ENCODE peak calls at places on chromosomes 13 and 19, in five cellular contexts. One of them, this sample, is unnamed.
A peak's percentile ranks its signal among the peaks of the same experiment; 100 is the strongest.

GRCh38 chr13:18951412-18951811 is 230.2 kb downstream of the TUBA3C start:
- DNase-seq in breast epithelium: no peak
- DNase-seq in LNCaP clone FGC: no peak
- DNase-seq in choroid plexus epithelial cell: no peak
- DNase-seq in activated CD8-positive, alpha-beta T cell treated with anti-CD3 and anti-CD28 coated beads for 36 hours: no peak
- DNase-seq in this sample: no peak

GRCh38 chr19:58007285-58007684 is 4.7 kb upstream of the ZNF606 start:
- DNase-seq in LNCaP clone FGC: no peak
- DNase-seq in activated CD8-positive, alpha-beta T cell treated with anti-CD3 and anti-CD28 coated beads for 36 hours: no peak
- DNase-seq in breast epithelium: no peak
- DNase-seq in choroid plexus epithelial cell: peak; percentile 11
- DNase-seq in this sample: no peak

GRCh38 chr13:31807090-31807541 is 67.8 kb downstream of the RXFP2 start:
- DNase-seq in breast epithelium: no peak
- DNase-seq in LNCaP clone FGC: no peak
- DNase-seq in choroid plexus epithelial cell: peak; percentile 5
- DNase-seq in activated CD8-positive, alpha-beta T cell treated with anti-CD3 and anti-CD28 coated beads for 36 hours: peak; percentile 13
- DNase-seq in this sample: no peak

GRCh38 chr13:48586591-48587103 is 53.8 kb upstream of the RCBTB2 start:
- DNase-seq in breast epithelium: no peak
- DNase-seq in activated CD8-positive, alpha-beta T cell treated with anti-CD3 and anti-CD28 coated beads for 36 hours: no peak
- DNase-seq in LNCaP clone FGC: no peak
- DNase-seq in choroid plexus epithelial cell: peak; percentile 61
- DNase-seq in this sample: no peak

GRCh38 chr19:38900816-38901215 is 1.0 kb downstream of the NFKBIB start:
- DNase-seq in breast epithelium: no peak
- DNase-seq in LNCaP clone FGC: no peak
- DNase-seq in activated CD8-positive, alpha-beta T cell treated with anti-CD3 and anti-CD28 coated beads for 36 hours: no peak
- DNase-seq in choroid plexus epithelial cell: peak; percentile 21
- DNase-seq in this sample: no peak

GRCh38 chr13:106596287-106596937 is 28.5 kb upstream of the ARGLU1 start:
- DNase-seq in choroid plexus epithelial cell: no peak
- DNase-seq in LNCaP clone FGC: no peak
- DNase-seq in breast epithelium: no peak
- DNase-seq in activated CD8-positive, alpha-beta T cell treated with anti-CD3 and anti-CD28 coated beads for 36 hours: no peak
- DNase-seq in this sample: no peak

GRCh38 chr19:37928527-37929286 is 21.7 kb downstream of the SIPA1L3 start:
- DNase-seq in choroid plexus epithelial cell: no peak
- DNase-seq in LNCaP clone FGC: no peak
- DNase-seq in breast epithelium: no peak
- DNase-seq in activated CD8-positive, alpha-beta T cell treated with anti-CD3 and anti-CD28 coated beads for 36 hours: no peak
- DNase-seq in this sample: peak; percentile 67

GRCh38 chr13:31234729-31235128 is 35.0 kb downstream of the B3GLCT start:
- DNase-seq in activated CD8-positive, alpha-beta T cell treated with anti-CD3 and anti-CD28 coated beads for 36 hours: no peak
- DNase-seq in choroid plexus epithelial cell: peak; percentile 41
- DNase-seq in LNCaP clone FGC: no peak
- DNase-seq in breast epithelium: no peak
- DNase-seq in this sample: no peak

GRCh38 chr13:23979361-23980159 is 82.3 kb upstream of the C1QTNF9B start:
- DNase-seq in activated CD8-positive, alpha-beta T cell treated with anti-CD3 and anti-CD28 coated beads for 36 hours: peak; percentile 41
- DNase-seq in choroid plexus epithelial cell: peak; percentile 96
- DNase-seq in LNCaP clone FGC: no peak
- DNase-seq in breast epithelium: peak; percentile 70
- DNase-seq in this sample: peak; percentile 76

GRCh38 chr13:98990701-98991100 is 12.8 kb upstream of the DOCK9 start:
- DNase-seq in breast epithelium: no peak
- DNase-seq in choroid plexus epithelial cell: no peak
- DNase-seq in activated CD8-positive, alpha-beta T cell treated with anti-CD3 and anti-CD28 coated beads for 36 hours: no peak
- DNase-seq in LNCaP clone FGC: no peak
- DNase-seq in this sample: no peak

GRCh38 chr19:42433503-42434260 is 6.5 kb upstream of the LIPE start:
- DNase-seq in LNCaP clone FGC: no peak
- DNase-seq in choroid plexus epithelial cell: peak; percentile 63
- DNase-seq in breast epithelium: peak; percentile 83
- DNase-seq in activated CD8-positive, alpha-beta T cell treated with anti-CD3 and anti-CD28 coated beads for 36 hours: peak; percentile 82
- DNase-seq in this sample: peak; percentile 66

GRCh38 chr19:44745386-44745831 is 3.1 kb upstream of the BCL3 start:
- DNase-seq in LNCaP clone FGC: no peak
- DNase-seq in activated CD8-positive, alpha-beta T cell treated with anti-CD3 and anti-CD28 coated beads for 36 hours: no peak
- DNase-seq in choroid plexus epithelial cell: peak; percentile 73
- DNase-seq in breast epithelium: peak; percentile 66
- DNase-seq in this sample: no peak

GRCh38 chr13:50910483-50910805 is 853 bp downstream of the RNASEH2B start:
- DNase-seq in breast epithelium: peak; percentile 56
- DNase-seq in LNCaP clone FGC: no peak
- DNase-seq in activated CD8-positive, alpha-beta T cell treated with anti-CD3 and anti-CD28 coated beads for 36 hours: no peak
- DNase-seq in choroid plexus epithelial cell: peak; percentile 37
- DNase-seq in this sample: peak; percentile 18

GRCh38 chr19:50205681-50206138 is 2.3 kb downstream of the MYH14 start:
- DNase-seq in choroid plexus epithelial cell: no peak
- DNase-seq in activated CD8-positive, alpha-beta T cell treated with anti-CD3 and anti-CD28 coated beads for 36 hours: no peak
- DNase-seq in breast epithelium: peak; percentile 57
- DNase-seq in LNCaP clone FGC: peak; percentile 23
- DNase-seq in this sample: no peak

GRCh38 chr19:5932146-5932545 is 18.1 kb downstream of the CAPS start:
- DNase-seq in breast epithelium: no peak
- DNase-seq in choroid plexus epithelial cell: no peak
- DNase-seq in LNCaP clone FGC: no peak
- DNase-seq in activated CD8-positive, alpha-beta T cell treated with anti-CD3 and anti-CD28 coated beads for 36 hours: no peak
- DNase-seq in this sample: no peak

GRCh38 chr19:45177817-45178261 is at the start of gene TRAPPC6A:
- DNase-seq in choroid plexus epithelial cell: peak; percentile 53
- DNase-seq in breast epithelium: no peak
- DNase-seq in activated CD8-positive, alpha-beta T cell treated with anti-CD3 and anti-CD28 coated beads for 36 hours: no peak
- DNase-seq in LNCaP clone FGC: no peak
- DNase-seq in this sample: no peak

GRCh38 chr19:48183356-48183755 is 12.9 kb downstream of the ZSWIM9 start:
- DNase-seq in activated CD8-positive, alpha-beta T cell treated with anti-CD3 and anti-CD28 coated beads for 36 hours: no peak
- DNase-seq in choroid plexus epithelial cell: no peak
- DNase-seq in breast epithelium: no peak
- DNase-seq in LNCaP clone FGC: no peak
- DNase-seq in this sample: no peak

GRCh38 chr19:3984908-3985642 is at the start of gene EEF2:
- DNase-seq in breast epithelium: peak; percentile 92
- DNase-seq in LNCaP clone FGC: no peak
- DNase-seq in choroid plexus epithelial cell: peak; percentile 93
- DNase-seq in activated CD8-positive, alpha-beta T cell treated with anti-CD3 and anti-CD28 coated beads for 36 hours: peak; percentile 88
- DNase-seq in this sample: peak; percentile 93
- TF ChIP-seq CTCF in breast epithelium: no peak
- TF ChIP-seq CTCF in LNCaP clone FGC: no peak
- TF ChIP-seq CTCF in choroid plexus epithelial cell: no peak
- TF ChIP-seq CTCF in activated CD8-positive, alpha-beta T cell treated with anti-CD3 and anti-CD28 coated beads for 36 hours: no peak
- TF ChIP-seq CTCF in this sample: no peak

GRCh38 chr19:13373599-13373998 is 132.7 kb downstream of the CACNA1A start:
- DNase-seq in LNCaP clone FGC: no peak
- DNase-seq in choroid plexus epithelial cell: no peak
- DNase-seq in breast epithelium: no peak
- DNase-seq in activated CD8-positive, alpha-beta T cell treated with anti-CD3 and anti-CD28 coated beads for 36 hours: no peak
- DNase-seq in this sample: no peak
- TF ChIP-seq CTCF in LNCaP clone FGC: no peak
- TF ChIP-seq CTCF in choroid plexus epithelial cell: no peak
- TF ChIP-seq CTCF in breast epithelium: no peak
- TF ChIP-seq CTCF in activated CD8-positive, alpha-beta T cell treated with anti-CD3 and anti-CD28 coated beads for 36 hours: no peak
- TF ChIP-seq CTCF in this sample: no peak

GRCh38 chr19:29478578-29479565 is 46.9 kb upstream of the VSTM2B start:
- DNase-seq in choroid plexus epithelial cell: no peak
- DNase-seq in breast epithelium: no peak
- DNase-seq in activated CD8-positive, alpha-beta T cell treated with anti-CD3 and anti-CD28 coated beads for 36 hours: peak; percentile 40
- DNase-seq in LNCaP clone FGC: no peak
- DNase-seq in this sample: no peak
- TF ChIP-seq CTCF in choroid plexus epithelial cell: no peak
- TF ChIP-seq CTCF in breast epithelium: no peak
- TF ChIP-seq CTCF in activated CD8-positive, alpha-beta T cell treated with anti-CD3 and anti-CD28 coated beads for 36 hours: peak; percentile 43
- TF ChIP-seq CTCF in LNCaP clone FGC: peak; percentile 57
- TF ChIP-seq CTCF in this sample: peak; percentile 40

GRCh38 chr19:46206176-46206575 is 23.4 kb upstream of the IGFL1 start:
- DNase-seq in LNCaP clone FGC: no peak
- DNase-seq in breast epithelium: no peak
- DNase-seq in activated CD8-positive, alpha-beta T cell treated with anti-CD3 and anti-CD28 coated beads for 36 hours: no peak
- DNase-seq in choroid plexus epithelial cell: no peak
- DNase-seq in this sample: no peak
- TF ChIP-seq CTCF in LNCaP clone FGC: no peak
- TF ChIP-seq CTCF in breast epithelium: no peak
- TF ChIP-seq CTCF in activated CD8-positive, alpha-beta T cell treated with anti-CD3 and anti-CD28 coated beads for 36 hours: no peak
- TF ChIP-seq CTCF in choroid plexus epithelial cell: no peak
- TF ChIP-seq CTCF in this sample: no peak

GRCh38 chr13:100594731-100595130 is 6.1 kb upstream of the GGACT start:
- DNase-seq in choroid plexus epithelial cell: no peak
- DNase-seq in activated CD8-positive, alpha-beta T cell treated with anti-CD3 and anti-CD28 coated beads for 36 hours: peak; percentile 22
- DNase-seq in LNCaP clone FGC: no peak
- DNase-seq in breast epithelium: no peak
- DNase-seq in this sample: no peak
- TF ChIP-seq CTCF in choroid plexus epithelial cell: peak; percentile 35
- TF ChIP-seq CTCF in activated CD8-positive, alpha-beta T cell treated with anti-CD3 and anti-CD28 coated beads for 36 hours: no peak
- TF ChIP-seq CTCF in LNCaP clone FGC: peak; percentile 36
- TF ChIP-seq CTCF in breast epithelium: no peak
- TF ChIP-seq CTCF in this sample: peak; percentile 7

DNA sequence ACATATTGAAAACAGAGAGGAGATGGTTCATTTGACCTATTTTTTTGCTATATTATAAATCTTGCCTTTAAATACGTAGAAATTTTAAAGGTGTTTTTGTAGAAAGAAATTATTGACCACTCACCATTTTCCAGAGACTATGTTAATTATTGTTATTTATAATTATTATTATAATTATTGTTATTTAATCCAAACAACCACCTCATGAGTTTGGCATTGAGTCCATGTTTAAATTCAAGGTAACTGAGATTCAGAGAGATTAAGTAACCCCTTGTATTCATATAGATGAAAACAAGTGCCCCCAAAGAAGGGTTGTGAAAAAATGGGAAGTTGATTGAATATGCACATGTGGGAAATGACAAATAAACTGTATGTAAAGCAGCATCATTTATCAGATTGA is 692.5 kb upstream of the MIR17HG start:
- DNase-seq in LNCaP clone FGC: no peak
- DNase-seq in breast epithelium: no peak
- DNase-seq in choroid plexus epithelial cell: no peak
- DNase-seq in activated CD8-positive, alpha-beta T cell treated with anti-CD3 and anti-CD28 coated beads for 36 hours: no peak
- DNase-seq in this sample: no peak
- TF ChIP-seq CTCF in LNCaP clone FGC: no peak
- TF ChIP-seq CTCF in breast epithelium: no peak
- TF ChIP-seq CTCF in choroid plexus epithelial cell: no peak
- TF ChIP-seq CTCF in activated CD8-positive, alpha-beta T cell treated with anti-CD3 and anti-CD28 coated beads for 36 hours: no peak
- TF ChIP-seq CTCF in this sample: no peak

GRCh38 chr19:13103961-13104847 is 1.5 kb upstream of the LYL1 start:
- DNase-seq in activated CD8-positive, alpha-beta T cell treated with anti-CD3 and anti-CD28 coated beads for 36 hours: peak; percentile 74
- DNase-seq in choroid plexus epithelial cell: no peak
- DNase-seq in breast epithelium: no peak
- DNase-seq in LNCaP clone FGC: no peak
- DNase-seq in this sample: peak; percentile 85
- TF ChIP-seq CTCF in activated CD8-positive, alpha-beta T cell treated with anti-CD3 and anti-CD28 coated beads for 36 hours: peak; percentile 98
- TF ChIP-seq CTCF in choroid plexus epithelial cell: peak; percentile 74
- TF ChIP-seq CTCF in breast epithelium: peak; percentile 50
- TF ChIP-seq CTCF in LNCaP clone FGC: peak; percentile 79
- TF ChIP-seq CTCF in this sample: peak; percentile 90

This sample was measured in GM10248.